ENCODE peak calls at places on chromosomes 12 and 14, in nine cellular contexts. One of them, this sample, is unnamed.

GRCh38 chr12:47743311-47743860 is 15.3 kb downstream of the RAPGEF3 start:
- DNase-seq in HCT116: no peak
- DNase-seq in upper lobe of left lung: no peak
- DNase-seq in stomach: no peak
- DNase-seq in transverse colon: no peak
- DNase-seq in sigmoid colon: no peak
- DNase-seq in suprapubic skin: no peak
- DNase-seq in breast epithelium: no peak
- DNase-seq in SK-N-SH: peak; percentile 53
- DNase-seq in this sample: no peak

GRCh38 chr14:20209595-20209994 is 13.9 kb upstream of the OR11H6 start:
- DNase-seq in HCT116: no peak
- DNase-seq in upper lobe of left lung: no peak
- DNase-seq in stomach: no peak
- DNase-seq in transverse colon: no peak
- DNase-seq in sigmoid colon: no peak
- DNase-seq in suprapubic skin: no peak
- DNase-seq in breast epithelium: no peak
- DNase-seq in SK-N-SH: no peak
- DNase-seq in this sample: no peak

GRCh38 chr14:95033851-95034622 is 123.3 kb downstream of the DICER1 start:
- DNase-seq in HCT116: no peak
- DNase-seq in upper lobe of left lung: no peak
- DNase-seq in stomach: peak; percentile 22
- DNase-seq in transverse colon: no peak
- DNase-seq in sigmoid colon: peak; percentile 40
- DNase-seq in suprapubic skin: no peak
- DNase-seq in breast epithelium: no peak
- DNase-seq in SK-N-SH: no peak
- DNase-seq in this sample: peak; percentile 57

GRCh38 chr12:108884116-108885012 is 4.5 kb downstream of the DAO start:
- DNase-seq in HCT116: peak; percentile 39
- DNase-seq in upper lobe of left lung: peak; percentile 69
- DNase-seq in stomach: peak; percentile 65
- DNase-seq in transverse colon: peak; percentile 67
- DNase-seq in sigmoid colon: no peak
- DNase-seq in suprapubic skin: peak; percentile 57
- DNase-seq in breast epithelium: no peak
- DNase-seq in SK-N-SH: peak; percentile 58
- DNase-seq in this sample: no peak

GRCh38 chr12:57118711-57119271 is 7.6 kb upstream of the STAT6 start:
- DNase-seq in HCT116: no peak
- DNase-seq in upper lobe of left lung: no peak
- DNase-seq in stomach: no peak
- DNase-seq in transverse colon: no peak
- DNase-seq in sigmoid colon: no peak
- DNase-seq in suprapubic skin: no peak
- DNase-seq in breast epithelium: no peak
- DNase-seq in SK-N-SH: no peak
- DNase-seq in this sample: no peak

GRCh38 chr12:114668151-114668891 is 15.7 kb downstream of the TBX3 start:
- DNase-seq in HCT116: peak; percentile 61
- DNase-seq in upper lobe of left lung: peak; percentile 71
- DNase-seq in stomach: peak; percentile 82
- DNase-seq in transverse colon: peak; percentile 90
- DNase-seq in sigmoid colon: peak; percentile 84
- DNase-seq in suprapubic skin: peak; percentile 81
- DNase-seq in breast epithelium: peak; percentile 84
- DNase-seq in SK-N-SH: peak; percentile 92
- DNase-seq in this sample: no peak

GRCh38 chr14:91372680-91373495 is 44.7 kb downstream of the CCDC88C start:
- DNase-seq in HCT116: no peak
- DNase-seq in upper lobe of left lung: no peak
- DNase-seq in stomach: peak; percentile 77
- DNase-seq in transverse colon: peak; percentile 55
- DNase-seq in sigmoid colon: no peak
- DNase-seq in suprapubic skin: no peak
- DNase-seq in breast epithelium: no peak
- DNase-seq in SK-N-SH: peak; percentile 70
- DNase-seq in this sample: no peak

GRCh38 chr12:67697981-67698380 is 49.4 kb downstream of the DYRK2 start:
- DNase-seq in HCT116: no peak
- DNase-seq in upper lobe of left lung: no peak
- DNase-seq in stomach: no peak
- DNase-seq in transverse colon: no peak
- DNase-seq in sigmoid colon: no peak
- DNase-seq in suprapubic skin: no peak
- DNase-seq in breast epithelium: no peak
- DNase-seq in SK-N-SH: no peak
- DNase-seq in this sample: no peak

GRCh38 chr12:20368653-20369163 is 371 bp downstream of the PDE3A start:
- DNase-seq in HCT116: no peak
- DNase-seq in upper lobe of left lung: no peak
- DNase-seq in stomach: no peak
- DNase-seq in transverse colon: peak; percentile 23
- DNase-seq in sigmoid colon: peak; percentile 78
- DNase-seq in suprapubic skin: peak; percentile 64
- DNase-seq in breast epithelium: no peak
- DNase-seq in SK-N-SH: peak; percentile 72
- DNase-seq in this sample: no peak

GRCh38 chr14:33568935-33569579 is 381.8 kb downstream of the EGLN3 start:
- DNase-seq in HCT116: no peak
- DNase-seq in upper lobe of left lung: no peak
- DNase-seq in stomach: no peak
- DNase-seq in transverse colon: no peak
- DNase-seq in sigmoid colon: no peak
- DNase-seq in suprapubic skin: no peak
- DNase-seq in breast epithelium: no peak
- DNase-seq in SK-N-SH: no peak
- DNase-seq in this sample: no peak

GRCh38 chr14:33566082-33566481 is 384.8 kb downstream of the EGLN3 start:
- DNase-seq in HCT116: no peak
- DNase-seq in upper lobe of left lung: no peak
- DNase-seq in stomach: no peak
- DNase-seq in transverse colon: no peak
- DNase-seq in sigmoid colon: no peak
- DNase-seq in suprapubic skin: no peak
- DNase-seq in breast epithelium: no peak
- DNase-seq in SK-N-SH: no peak
- DNase-seq in this sample: no peak

GRCh38 chr14:33567003-33567735 is 383.7 kb downstream of the EGLN3 start:
- DNase-seq in HCT116: no peak
- DNase-seq in upper lobe of left lung: no peak
- DNase-seq in stomach: no peak
- DNase-seq in transverse colon: no peak
- DNase-seq in sigmoid colon: no peak
- DNase-seq in suprapubic skin: no peak
- DNase-seq in breast epithelium: no peak
- DNase-seq in SK-N-SH: no peak
- DNase-seq in this sample: no peak

GRCh38 chr14:33569844-33570716 is 380.8 kb downstream of the EGLN3 start:
- DNase-seq in HCT116: no peak
- DNase-seq in upper lobe of left lung: no peak
- DNase-seq in stomach: no peak
- DNase-seq in transverse colon: no peak
- DNase-seq in sigmoid colon: no peak
- DNase-seq in suprapubic skin: no peak
- DNase-seq in breast epithelium: no peak
- DNase-seq in SK-N-SH: no peak
- DNase-seq in this sample: no peak

GRCh38 chr14:33567736-33568124 is 383.1 kb downstream of the EGLN3 start:
- DNase-seq in HCT116: no peak
- DNase-seq in upper lobe of left lung: no peak
- DNase-seq in stomach: no peak
- DNase-seq in transverse colon: no peak
- DNase-seq in sigmoid colon: no peak
- DNase-seq in suprapubic skin: no peak
- DNase-seq in breast epithelium: no peak
- DNase-seq in SK-N-SH: no peak
- DNase-seq in this sample: no peak
- H3K4me1 ChIP-seq in HCT116: no peaks in the 10 kb centered on the region
- H3K4me1 ChIP-seq in upper lobe of left lung: no peaks in the 10 kb centered on the region
- H3K4me1 ChIP-seq in stomach: peaks cover 16% of the 10 kb centered on the region
- H3K4me1 ChIP-seq in transverse colon: peaks cover 19% of the 10 kb centered on the region
- H3K4me1 ChIP-seq in sigmoid colon: peaks cover 21% of the 10 kb centered on the region
- H3K4me1 ChIP-seq in suprapubic skin: peaks cover 21% of the 10 kb centered on the region
- H3K4me1 ChIP-seq in breast epithelium: no peaks in the 10 kb centered on the region
- H3K4me1 ChIP-seq in SK-N-SH: peaks cover 26% of the 10 kb centered on the region
- H3K4me1 ChIP-seq in this sample: peaks cover 19% of the 10 kb centered on the region

GRCh38 chr14:29392287-29392686 is 535.4 kb downstream of the PRKD1 start:
- DNase-seq in HCT116: no peak
- DNase-seq in upper lobe of left lung: no peak
- DNase-seq in stomach: no peak
- DNase-seq in transverse colon: no peak
- DNase-seq in sigmoid colon: no peak
- DNase-seq in suprapubic skin: no peak
- DNase-seq in breast epithelium: no peak
- DNase-seq in SK-N-SH: no peak
- DNase-seq in this sample: no peak
- TF ChIP-seq POLR2AphosphoS5 in HCT116: no peak
- TF ChIP-seq POLR2AphosphoS5 in upper lobe of left lung: no peak
- TF ChIP-seq POLR2AphosphoS5 in stomach: no peak
- TF ChIP-seq POLR2AphosphoS5 in transverse colon: no peak
- TF ChIP-seq POLR2AphosphoS5 in sigmoid colon: no peak
- TF ChIP-seq POLR2AphosphoS5 in suprapubic skin: no peak
- TF ChIP-seq POLR2AphosphoS5 in breast epithelium: no peak
- TF ChIP-seq POLR2AphosphoS5 in SK-N-SH: no peak
- TF ChIP-seq POLR2AphosphoS5 in this sample: no peak

DNA sequence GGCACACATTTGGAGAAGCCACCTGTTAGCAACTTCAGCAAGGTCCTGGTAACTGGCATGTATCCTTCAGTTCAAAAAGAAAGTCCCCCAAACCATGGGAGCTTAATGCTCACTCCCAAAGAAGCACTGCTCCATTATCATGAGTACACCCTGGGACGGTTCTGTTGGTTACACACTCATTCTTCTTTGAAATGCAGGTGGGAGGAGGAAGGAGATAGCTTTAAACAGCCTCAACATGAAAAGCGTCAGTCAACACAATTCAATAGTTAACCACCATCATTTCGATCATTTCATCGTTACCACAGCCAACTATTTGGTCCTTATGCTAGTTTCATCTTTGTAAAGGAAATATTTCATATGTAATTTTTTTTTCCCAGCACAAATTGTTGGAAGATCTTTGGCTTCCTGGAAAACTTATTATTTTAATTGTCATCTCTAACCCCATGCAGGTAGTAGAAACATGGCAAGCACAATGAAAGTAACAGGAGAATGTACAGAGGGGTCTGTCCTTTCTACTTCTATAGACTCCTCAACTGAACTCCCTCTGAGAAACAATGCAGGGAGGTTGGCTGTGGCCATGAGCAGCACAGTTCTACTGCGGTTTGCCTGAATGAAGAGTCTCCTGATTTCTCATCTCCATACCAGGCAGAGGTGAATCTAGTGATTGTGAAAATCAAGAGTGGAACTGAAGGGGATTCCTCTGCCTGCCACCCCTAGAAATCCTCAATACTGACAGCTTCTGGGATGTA is 196.4 kb upstream of the FOXN3 start:
- DNase-seq in HCT116: no peak
- DNase-seq in upper lobe of left lung: no peak
- DNase-seq in stomach: no peak
- DNase-seq in transverse colon: no peak
- DNase-seq in sigmoid colon: no peak
- DNase-seq in suprapubic skin: no peak
- DNase-seq in breast epithelium: no peak
- DNase-seq in SK-N-SH: no peak
- DNase-seq in this sample: no peak
- H3K4me1 ChIP-seq in HCT116: peaks cover 2% of the 10 kb centered on the region
- H3K4me1 ChIP-seq in upper lobe of left lung: peaks cover 14% of the 10 kb centered on the region
- H3K4me1 ChIP-seq in stomach: peaks cover 50% of the 10 kb centered on the region
- H3K4me1 ChIP-seq in transverse colon: peaks cover 34% of the 10 kb centered on the region
- H3K4me1 ChIP-seq in sigmoid colon: peaks cover 25% of the 10 kb centered on the region
- H3K4me1 ChIP-seq in suprapubic skin: peaks cover 37% of the 10 kb centered on the region
- H3K4me1 ChIP-seq in breast epithelium: no peaks in the 10 kb centered on the region
- H3K4me1 ChIP-seq in SK-N-SH: peaks cover 12% of the 10 kb centered on the region
- H3K4me1 ChIP-seq in this sample: peaks cover 28% of the 10 kb centered on the region

GRCh38 chr12:68835333-68835908 is 27.4 kb downstream of the MDM2 start:
- DNase-seq in HCT116: no peak
- DNase-seq in upper lobe of left lung: no peak
- DNase-seq in stomach: no peak
- DNase-seq in transverse colon: no peak
- DNase-seq in sigmoid colon: no peak
- DNase-seq in suprapubic skin: no peak
- DNase-seq in breast epithelium: no peak
- DNase-seq in SK-N-SH: no peak
- DNase-seq in this sample: no peak

GRCh38 chr12:68841717-68842116 is 33.7 kb downstream of the MDM2 start:
- DNase-seq in HCT116: no peak
- DNase-seq in upper lobe of left lung: no peak
- DNase-seq in stomach: no peak
- DNase-seq in transverse colon: no peak
- DNase-seq in sigmoid colon: no peak
- DNase-seq in suprapubic skin: no peak
- DNase-seq in breast epithelium: no peak
- DNase-seq in SK-N-SH: no peak
- DNase-seq in this sample: no peak

GRCh38 chr12:68839183-68840147 is 31.5 kb downstream of the MDM2 start:
- DNase-seq in HCT116: no peak
- DNase-seq in upper lobe of left lung: no peak
- DNase-seq in stomach: no peak
- DNase-seq in transverse colon: no peak
- DNase-seq in sigmoid colon: no peak
- DNase-seq in suprapubic skin: no peak
- DNase-seq in breast epithelium: no peak
- DNase-seq in SK-N-SH: no peak
- DNase-seq in this sample: no peak

GRCh38 chr12:68837215-68837614 is 29.2 kb downstream of the MDM2 start:
- DNase-seq in HCT116: no peak
- DNase-seq in upper lobe of left lung: no peak
- DNase-seq in stomach: no peak
- DNase-seq in transverse colon: no peak
- DNase-seq in sigmoid colon: peak; percentile 17
- DNase-seq in suprapubic skin: no peak
- DNase-seq in breast epithelium: no peak
- DNase-seq in SK-N-SH: no peak
- DNase-seq in this sample: no peak

DNA sequence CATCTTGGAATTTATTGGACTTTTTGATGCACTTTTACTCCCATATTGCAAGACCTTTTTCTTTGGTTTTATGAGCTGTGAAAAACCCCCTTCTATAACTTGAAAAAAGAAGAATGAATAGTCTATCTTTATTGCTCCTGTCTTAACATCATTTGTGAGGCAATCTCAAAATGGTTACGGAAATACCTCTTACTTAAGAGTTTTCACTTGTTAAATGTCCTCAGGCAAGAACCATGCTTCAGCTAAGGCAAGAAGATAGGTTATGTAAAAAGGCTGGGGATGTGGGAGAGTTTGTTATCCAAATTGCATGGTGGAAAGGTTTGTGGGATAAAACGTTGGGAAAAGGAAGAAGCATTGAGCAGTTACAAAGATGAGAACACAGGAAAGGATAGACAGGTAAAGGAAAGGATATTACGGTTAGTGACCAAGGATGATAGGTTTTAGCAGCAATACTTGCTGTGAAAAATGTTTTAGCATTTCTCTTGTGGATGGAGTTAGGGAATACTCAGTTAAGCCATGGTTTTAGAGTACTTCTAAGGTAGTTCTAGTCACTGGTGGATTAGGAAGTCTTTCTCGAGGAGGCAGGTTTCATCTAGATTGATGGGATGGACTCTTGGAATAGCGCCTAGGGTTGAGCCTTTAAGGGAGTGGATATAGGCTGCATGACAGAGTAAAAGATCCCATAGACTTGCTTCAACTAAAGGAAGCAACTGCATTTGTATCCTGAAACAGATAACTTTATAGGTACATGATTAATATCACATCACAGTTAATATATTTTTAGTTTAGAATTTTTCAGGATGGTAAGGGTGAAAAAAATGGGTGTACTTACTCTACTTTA is 30.3 kb downstream of the MDM2 start:
- DNase-seq in HCT116: no peak
- DNase-seq in upper lobe of left lung: no peak
- DNase-seq in stomach: no peak
- DNase-seq in transverse colon: no peak
- DNase-seq in sigmoid colon: no peak
- DNase-seq in suprapubic skin: no peak
- DNase-seq in breast epithelium: no peak
- DNase-seq in SK-N-SH: no peak
- DNase-seq in this sample: no peak
- TF ChIP-seq POLR2AphosphoS5 in HCT116: no peak
- TF ChIP-seq POLR2AphosphoS5 in upper lobe of left lung: no peak
- TF ChIP-seq POLR2AphosphoS5 in stomach: no peak
- TF ChIP-seq POLR2AphosphoS5 in transverse colon: no peak
- TF ChIP-seq POLR2AphosphoS5 in sigmoid colon: no peak
- TF ChIP-seq POLR2AphosphoS5 in suprapubic skin: no peak
- TF ChIP-seq POLR2AphosphoS5 in breast epithelium: no peak
- TF ChIP-seq POLR2AphosphoS5 in SK-N-SH: no peak
- TF ChIP-seq POLR2AphosphoS5 in this sample: no peak